ENCODE peak calls at places on chromosomes 13 and 19, in six cellular contexts. Z is IMR-90, U is neuronal stem cell, K is mesenchymal stem cell, W is mesendoderm, L is H1. J is an unnamed sample.

GRCh38 chr13:94318418-94318817 is 161.1 kb downstream of the DCT start:
- DNase-seq in Z (peak), U (no peak), K (peak), W (no peak), L (no peak), J (no peak)

GRCh38 chr13:25980255-25980654 is 71.6 kb downstream of the SHISA2 start:
- DNase-seq in Z (peak), U (no peak), K (peak), W (peak), L (no peak), J (peak)

GRCh38 chr19:51739466-51740213 is 12.0 kb downstream of the FPR1 start:
- DNase-seq in Z (no peak), U (no peak), K (no peak), W (no peak), L (no peak), J (no peak)

GRCh38 chr13:110628477-110628793 is 13.1 kb downstream of the NAXD start:
- DNase-seq in Z (no peak), U (no peak), K (peak), W (no peak), L (no peak), J (no peak)

GRCh38 chr19:5955638-5955935 is 22.4 kb downstream of the RANBP3 start:
- DNase-seq in Z (peak), U (no peak), K (peak), W (no peak), L (no peak), J (no peak)

GRCh38 chr13:96444676-96445075 is 354.8 kb downstream of the HS6ST3 start:
- DNase-seq in Z (no peak), U (no peak), K (no peak), W (no peak), L (no peak), J (no peak)

GRCh38 chr13:70339738-70340137 is 231.5 kb upstream of the KLHL1 start:
- DNase-seq in Z (no peak), U (no peak), K (peak), W (peak), L (peak), J (peak)

GRCh38 chr19:5128251-5128931 is 159.5 kb downstream of the KDM4B start:
- DNase-seq in Z (peak), U (no peak), K (peak), W (peak), L (no peak), J (no peak)

GRCh38 chr19:4583961-4584669 is 24.6 kb upstream of the SEMA6B start:
- DNase-seq in Z (no peak), U (peak), K (peak), W (peak), L (peak), J (peak)

GRCh38 chr19:35569281-35569781 is 5.9 kb upstream of the ATP4A start:
- DNase-seq in Z (no peak), U (no peak), K (no peak), W (no peak), L (no peak), J (no peak)

GRCh38 chr19:9966448-9966847 is 30.1 kb upstream of the OLFM2 start:
- DNase-seq in Z (no peak), U (no peak), K (no peak), W (peak), L (peak), J (peak)

GRCh38 chr13:61728468-61728867 is 312.8 kb upstream of the PCDH20 start:
- DNase-seq in Z (no peak), U (no peak), K (peak), W (no peak), L (no peak), J (no peak)

GRCh38 chr19:34953092-34953491 is 10.9 kb downstream of the ZNF792 start:
- DNase-seq in Z (no peak), U (no peak), K (no peak), W (no peak), L (no peak), J (no peak)

GRCh38 chr19:46802152-46802551 is 13.8 kb upstream of the SLC1A5 start:
- DNase-seq in Z (no peak), U (no peak), K (no peak), W (no peak), L (no peak), J (no peak)

GRCh38 chr13:78133511-78133910 is 214.9 kb upstream of the EDNRB start:
- DNase-seq in Z (no peak), U (no peak), K (no peak), W (no peak), L (no peak), J (no peak)

GRCh38 chr19:38361633-38362075 is 12.7 kb upstream of the PSMD8 start:
- DNase-seq in Z (peak), U (peak), K (peak), W (peak), L (peak), J (peak)

DNA sequence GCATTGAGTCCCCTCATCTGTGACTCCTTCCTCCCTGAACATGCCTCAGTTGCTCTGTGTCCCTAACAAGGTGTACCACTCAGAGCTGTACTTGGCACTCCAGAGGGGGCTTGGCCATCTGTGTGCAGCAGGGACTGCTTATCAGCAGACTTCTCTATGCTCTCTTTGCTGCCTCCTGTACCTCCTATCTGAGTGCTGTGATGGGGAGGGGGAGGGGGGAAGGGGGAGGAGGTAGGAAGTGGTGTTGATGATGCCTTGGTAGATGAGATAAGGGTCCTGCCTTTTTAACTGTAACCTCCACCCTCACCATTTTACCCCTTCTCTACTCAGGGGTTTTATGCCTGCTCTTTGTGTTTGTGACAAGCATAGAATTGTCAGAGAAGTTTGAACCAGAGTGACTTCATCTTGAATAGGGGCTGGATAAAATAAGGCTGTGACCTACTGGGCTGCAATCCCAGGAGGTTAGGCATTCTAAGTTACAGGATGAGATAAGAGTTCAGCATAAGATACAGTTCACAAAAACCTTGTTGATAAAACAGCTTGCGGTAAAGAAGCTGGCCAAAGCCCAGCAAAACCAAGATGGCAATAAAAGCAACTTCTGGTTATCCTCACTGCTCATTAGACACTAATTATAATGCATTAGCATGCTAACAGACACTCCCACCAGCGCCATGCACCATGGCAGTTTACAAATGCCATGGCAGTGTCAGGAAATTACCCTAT is 13.2 kb downstream of the PCDH8 start:
- DNase-seq in Z (no peak), U (no peak), K (no peak), W (peak), L (no peak), J (no peak)
- H2BK15ac ChIP-seq in Z (no peak), U (no peak), K (no peak), W (no peak), L (no peak), J (no peak)

GRCh38 chr13:24683833-24684599 is 3.8 kb downstream of the ATP12A start:
- DNase-seq in Z (peak), U (peak), K (peak), W (peak), L (peak), J (peak)

GRCh38 chr13:24680921-24681585 is 845 bp downstream of the ATP12A start:
- DNase-seq in Z (no peak), U (no peak), K (no peak), W (peak), L (no peak), J (no peak)

GRCh38 chr13:24681930-24682329 is 1.7 kb downstream of the ATP12A start:
- DNase-seq in Z (no peak), U (no peak), K (no peak), W (peak), L (no peak), J (no peak)

GRCh38 chr13:24683370-24683769 is 3.2 kb downstream of the ATP12A start:
- DNase-seq in Z (no peak), U (no peak), K (no peak), W (peak), L (no peak), J (no peak)

DNA sequence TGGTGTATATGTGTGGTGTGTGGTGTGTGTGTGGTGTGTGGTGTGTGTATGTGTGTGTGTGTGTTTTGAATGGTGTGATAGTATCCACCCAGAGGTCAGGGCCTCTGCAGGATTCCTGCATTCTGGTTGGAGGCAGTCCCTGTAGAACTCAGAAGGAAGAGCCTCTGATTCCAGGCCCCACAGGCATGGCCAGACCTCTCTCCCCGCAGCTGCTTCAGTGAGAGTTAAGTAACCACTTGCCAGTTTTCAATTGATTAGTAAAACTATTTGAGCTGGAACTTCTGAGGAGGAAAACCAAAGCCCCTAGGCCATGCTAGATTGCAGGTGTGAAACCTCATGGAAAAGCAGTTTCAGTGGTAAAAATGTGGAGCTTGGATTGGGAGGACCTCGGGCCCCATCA is 2.1 kb downstream of the ATP12A start:
- DNase-seq in Z (no peak), U (no peak), K (no peak), W (peak), L (no peak), J (no peak)
- H3K23ac ChIP-seq in Z (no peak), U (no peak), K (peak), W (no peak), L (no peak), J (no peak)

GRCh38 chr19:29687244-29687896 is 22.1 kb downstream of the PLEKHF1 start:
- DNase-seq in Z (peak), U (no peak), K (peak), W (no peak), L (no peak), J (no peak)

GRCh38 chr19:29686285-29686805 is 21.1 kb downstream of the PLEKHF1 start:
- DNase-seq in Z (no peak), U (no peak), K (no peak), W (no peak), L (no peak), J (no peak)

GRCh38 chr19:29690842-29691241 is 24.2 kb downstream of the C19orf12 start:
- DNase-seq in Z (peak), U (no peak), K (peak), W (peak), L (peak), J (peak)

GRCh38 chr19:29685326-29685725 is 20.1 kb downstream of the PLEKHF1 start:
- DNase-seq in Z (no peak), U (no peak), K (no peak), W (no peak), L (no peak), J (no peak)

GRCh38 chr19:29687897-29688728 is 22.9 kb downstream of the PLEKHF1 start:
- DNase-seq in Z (peak), U (no peak), K (peak), W (no peak), L (no peak), J (no peak)
- H2BK120ac ChIP-seq in Z (peak), U (no peak), K (no peak), W (no peak), L (no peak), J (no peak)

DNA sequence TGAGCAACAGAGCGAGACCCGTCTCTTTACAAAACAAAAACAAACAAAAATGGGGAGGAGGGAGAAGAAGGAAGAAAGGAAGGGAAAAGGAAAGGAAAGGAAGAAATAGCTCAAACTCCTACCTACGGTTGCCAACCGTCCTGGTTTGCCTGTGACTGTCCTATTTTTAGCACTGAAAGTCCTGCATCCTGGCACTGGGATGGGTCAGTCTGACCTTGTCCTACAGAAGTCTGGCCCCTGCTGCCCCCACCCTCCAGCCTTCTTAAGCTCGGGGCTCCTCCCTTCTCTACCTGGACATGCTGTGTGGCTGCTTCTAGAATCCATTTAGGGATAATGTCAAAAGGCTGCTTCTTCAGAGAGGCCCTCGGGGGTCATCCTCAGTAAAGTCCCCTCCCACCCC is 1.2 kb upstream of the STXBP2 start:
- DNase-seq in Z (no peak), U (no peak), K (no peak), W (no peak), L (no peak), J (no peak)
- H2BK15ac ChIP-seq in Z (no peak), U (no peak), K (no peak), W (no peak), L (no peak), J (no peak)

GRCh38 chr19:58350001-58350801 is 3.1 kb downstream of the A1BG start:
- DNase-seq in Z (no peak), U (no peak), K (no peak), W (no peak), L (no peak), J (no peak)
- H3K23ac ChIP-seq in Z (no peak), U (no peak), K (no peak), W (no peak), L (no peak), J (no peak)

DNA sequence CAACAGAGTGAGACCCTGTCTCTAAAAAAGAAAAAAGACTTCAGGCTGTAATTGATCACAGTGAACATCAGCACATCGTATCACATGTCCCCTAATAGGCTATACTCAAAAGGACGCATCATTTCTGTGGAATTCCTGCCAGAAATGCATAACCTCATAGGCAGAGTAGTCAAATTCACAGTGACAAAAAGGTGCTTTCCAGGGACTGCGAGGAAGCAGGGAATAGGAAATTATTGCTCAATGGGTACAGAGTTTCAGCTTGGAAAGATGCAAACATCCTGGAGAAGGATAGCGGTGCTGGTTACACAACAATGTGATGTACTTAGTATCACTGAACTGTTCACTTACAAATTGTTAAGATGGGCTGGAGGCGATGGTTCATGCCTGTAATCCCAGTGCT is 41.1 kb upstream of the MRI1 start:
- DNase-seq in Z (peak), U (no peak), K (peak), W (no peak), L (no peak), J (no peak)
- H2BK120ac ChIP-seq in Z (no peak), U (no peak), K (no peak), W (no peak), L (no peak), J (no peak)

DNA sequence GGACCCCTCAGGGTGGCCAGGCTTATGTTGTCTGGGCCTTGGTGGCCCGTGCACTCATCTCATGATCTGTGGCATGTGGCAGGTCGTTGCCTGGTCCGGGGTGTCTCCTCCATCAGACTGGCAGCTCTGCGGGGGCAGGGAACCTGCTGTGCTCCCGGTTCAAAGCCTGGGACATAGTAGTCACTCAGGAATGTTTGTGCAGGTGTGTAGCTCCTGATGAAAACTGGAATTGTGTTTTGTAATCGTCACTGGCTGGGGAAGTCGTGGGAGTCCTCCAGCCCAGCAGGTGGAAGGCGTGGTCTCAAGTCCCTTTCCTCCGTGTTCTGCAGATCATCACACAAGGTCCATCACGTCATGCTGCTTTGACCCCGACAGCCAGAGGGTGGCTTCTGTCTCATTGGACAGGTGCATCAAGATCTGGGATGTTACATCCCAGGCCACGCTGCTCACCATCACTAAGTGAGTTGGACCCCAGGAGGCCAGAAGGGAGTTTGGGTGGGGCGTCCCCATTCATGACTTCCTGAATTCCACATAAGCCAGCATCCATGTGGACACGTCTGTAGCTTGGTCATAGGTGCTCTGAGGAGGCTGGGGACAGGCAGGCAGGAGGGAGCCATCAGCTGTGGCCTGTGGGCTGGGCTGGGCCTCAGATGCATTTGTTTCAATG is 19.1 kb downstream of the WDR88 start:
- DNase-seq in Z (no peak), U (no peak), K (no peak), W (no peak), L (no peak), J (no peak)
- H2BK15ac ChIP-seq in Z (no peak), U (no peak), K (no peak), W (no peak), L (no peak), J (no peak)